ENCODE peak calls at places on chromosomes 1 and 21, in seven cellular contexts. G is NCI-H1694, D is pancreas, B is DMS 273 treated with DMSO at 0.1 percent for 48 hours, N is left cardiac atrium, Z is NCI-H1417, A is Caki2. X is an unnamed sample.

GRCh38 chr1:223717695-223718363 is 5.5 kb downstream of the CAPN2 start:
- DNase-seq in N (no peak), D (no peak), G (no peak), Z (no peak), B (no peak), A (no peak), X (no peak)

GRCh38 chr21:38794978-38795377 is 10.8 kb upstream of the ETS2 start:
- DNase-seq in N (no peak), Z (peak; percentile 24), D (no peak), G (no peak), B (no peak), A (peak; percentile 50), X (no peak)

GRCh38 chr1:28087614-28088167 is 719 bp downstream of the EYA3 start:
- DNase-seq in D (no peak), G (no peak), Z (no peak), A (peak; percentile 44), B (no peak), N (no peak), X (no peak)

GRCh38 chr1:53328490-53329182 is 766 bp upstream of the LRP8 start:
- DNase-seq in B (no peak), A (no peak), Z (no peak), G (no peak), N (no peak), D (no peak), X (no peak)

GRCh38 chr1:176462671-176463225 is at the start of gene PAPPA2:
- DNase-seq in A (no peak), N (no peak), G (no peak), B (no peak), D (no peak), Z (no peak), X (no peak)

GRCh38 chr1:156969496-156969895 is 49.1 kb downstream of the LRRC71 start:
- DNase-seq in G (no peak), B (no peak), Z (no peak), A (no peak), D (no peak), N (no peak), X (no peak)

GRCh38 chr1:57987507-57987906 is 559.0 kb downstream of the OMA1 start:
- DNase-seq in D (no peak), N (no peak), B (no peak), G (no peak), Z (no peak), A (no peak), X (no peak)

GRCh38 chr1:65512383-65512782 is 91.9 kb downstream of the LEPR start:
- DNase-seq in B (no peak), N (peak; percentile 24), G (no peak), Z (no peak), A (peak; percentile 3), D (peak; percentile 23), X (no peak)

GRCh38 chr1:235783148-235783776 is 83.4 kb downstream of the LYST start:
- DNase-seq in G (peak; percentile 77), A (peak; percentile 23), Z (no peak), N (no peak), D (no peak), B (peak; percentile 52), X (no peak)

GRCh38 chr1:26336477-26337205 is 17.3 kb downstream of the CRYBG2 start:
- DNase-seq in A (peak; percentile 80), D (peak; percentile 96), N (peak; percentile 76), B (no peak), Z (peak; percentile 89), G (no peak), X (peak; percentile 63)

GRCh38 chr1:231603598-231604275 is 22.9 kb upstream of the DISC1 start:
- DNase-seq in D (no peak), A (peak; percentile 56), Z (peak; percentile 73), N (no peak), G (peak; percentile 100), B (peak; percentile 52), X (no peak)

GRCh38 chr1:212698467-212699103 is 1.1 kb downstream of the BATF3 start:
- DNase-seq in A (no peak), N (no peak), G (no peak), D (no peak), Z (no peak), B (no peak), X (no peak)

GRCh38 chr1:92882817-92883216 is 51.0 kb downstream of the RPL5 start:
- DNase-seq in B (no peak), G (no peak), D (no peak), N (no peak), A (no peak), Z (no peak), X (no peak)

GRCh38 chr1:4117196-4117595 is 217.1 kb upstream of the C1orf174 start:
- DNase-seq in A (no peak), N (no peak), D (no peak), Z (no peak), G (no peak), B (no peak), X (no peak)

X was measured in psoas muscle.